ENCODE peak calls at places on chromosome 1, in nine cellular contexts. One of them, this sample, is unnamed.

GRCh38 chr1:109259674-109260557 is 10.6 kb downstream of the CELSR2 start:
- DNase-seq in ELR: no peak
- DNase-seq in activated T-cell treated with anti-CD3 and anti-CD28 coated beads, Interleukin-2, amount 50 U/mL, for 72 hours: no peak
- DNase-seq in epithelial cell of esophagus: no peak
- DNase-seq in caudate nucleus: no peak
- DNase-seq in stimulated activated CD4-positive, alpha-beta T cell treated with anti-CD3 and anti-CD28 coated beads, Interleukin-12 subunit alpha, Interleukin-12 subunit beta, amount 100 ng/mL, for 48 hours: no peak
- DNase-seq in activated naive CD8-positive, alpha-beta T cell treated with anti-CD3 and anti-CD28 coated beads for 36 hours: no peak
- DNase-seq in left ventricle myocardium superior: no peak
- DNase-seq in Peyer's patch: no peak
- DNase-seq in this sample: no peak

GRCh38 chr1:163290025-163290610 is 31.6 kb upstream of the NUF2 start:
- DNase-seq in left ventricle myocardium superior: no peak
- DNase-seq in stimulated activated CD4-positive, alpha-beta T cell treated with anti-CD3 and anti-CD28 coated beads, Interleukin-12 subunit alpha, Interleukin-12 subunit beta, amount 100 ng/mL, for 48 hours: no peak
- DNase-seq in epithelial cell of esophagus: peak
- DNase-seq in activated T-cell treated with anti-CD3 and anti-CD28 coated beads, Interleukin-2, amount 50 U/mL, for 72 hours: no peak
- DNase-seq in ELR: no peak
- DNase-seq in activated naive CD8-positive, alpha-beta T cell treated with anti-CD3 and anti-CD28 coated beads for 36 hours: no peak
- DNase-seq in Peyer's patch: no peak
- DNase-seq in caudate nucleus: no peak
- DNase-seq in this sample: no peak

GRCh38 chr1:51877434-51878306 is 857 bp downstream of the NRDC start:
- DNase-seq in ELR: peak
- DNase-seq in activated T-cell treated with anti-CD3 and anti-CD28 coated beads, Interleukin-2, amount 50 U/mL, for 72 hours: no peak
- DNase-seq in stimulated activated CD4-positive, alpha-beta T cell treated with anti-CD3 and anti-CD28 coated beads, Interleukin-12 subunit alpha, Interleukin-12 subunit beta, amount 100 ng/mL, for 48 hours: no peak
- DNase-seq in left ventricle myocardium superior: no peak
- DNase-seq in activated naive CD8-positive, alpha-beta T cell treated with anti-CD3 and anti-CD28 coated beads for 36 hours: peak
- DNase-seq in caudate nucleus: no peak
- DNase-seq in epithelial cell of esophagus: peak
- DNase-seq in Peyer's patch: peak
- DNase-seq in this sample: no peak

GRCh38 chr1:248739580-248740205 is 15.9 kb downstream of the LYPD8 start:
- DNase-seq in left ventricle myocardium superior: no peak
- DNase-seq in Peyer's patch: no peak
- DNase-seq in activated naive CD8-positive, alpha-beta T cell treated with anti-CD3 and anti-CD28 coated beads for 36 hours: no peak
- DNase-seq in activated T-cell treated with anti-CD3 and anti-CD28 coated beads, Interleukin-2, amount 50 U/mL, for 72 hours: no peak
- DNase-seq in epithelial cell of esophagus: no peak
- DNase-seq in ELR: no peak
- DNase-seq in stimulated activated CD4-positive, alpha-beta T cell treated with anti-CD3 and anti-CD28 coated beads, Interleukin-12 subunit alpha, Interleukin-12 subunit beta, amount 100 ng/mL, for 48 hours: no peak
- DNase-seq in caudate nucleus: no peak
- DNase-seq in this sample: no peak

GRCh38 chr1:167043752-167044488 is 46.3 kb downstream of the GPA33 start:
- DNase-seq in caudate nucleus: no peak
- DNase-seq in epithelial cell of esophagus: peak
- DNase-seq in stimulated activated CD4-positive, alpha-beta T cell treated with anti-CD3 and anti-CD28 coated beads, Interleukin-12 subunit alpha, Interleukin-12 subunit beta, amount 100 ng/mL, for 48 hours: peak
- DNase-seq in left ventricle myocardium superior: peak
- DNase-seq in ELR: peak
- DNase-seq in Peyer's patch: peak
- DNase-seq in activated naive CD8-positive, alpha-beta T cell treated with anti-CD3 and anti-CD28 coated beads for 36 hours: peak
- DNase-seq in activated T-cell treated with anti-CD3 and anti-CD28 coated beads, Interleukin-2, amount 50 U/mL, for 72 hours: peak
- DNase-seq in this sample: no peak

GRCh38 chr1:64550505-64550904 is 80.6 kb downstream of the CACHD1 start:
- DNase-seq in activated T-cell treated with anti-CD3 and anti-CD28 coated beads, Interleukin-2, amount 50 U/mL, for 72 hours: peak
- DNase-seq in left ventricle myocardium superior: no peak
- DNase-seq in activated naive CD8-positive, alpha-beta T cell treated with anti-CD3 and anti-CD28 coated beads for 36 hours: no peak
- DNase-seq in caudate nucleus: no peak
- DNase-seq in ELR: no peak
- DNase-seq in epithelial cell of esophagus: peak
- DNase-seq in Peyer's patch: no peak
- DNase-seq in stimulated activated CD4-positive, alpha-beta T cell treated with anti-CD3 and anti-CD28 coated beads, Interleukin-12 subunit alpha, Interleukin-12 subunit beta, amount 100 ng/mL, for 48 hours: peak
- DNase-seq in this sample: no peak

GRCh38 chr1:53266038-53266437 is 27.7 kb upstream of the MAGOH start:
- DNase-seq in caudate nucleus: no peak
- DNase-seq in epithelial cell of esophagus: peak
- DNase-seq in stimulated activated CD4-positive, alpha-beta T cell treated with anti-CD3 and anti-CD28 coated beads, Interleukin-12 subunit alpha, Interleukin-12 subunit beta, amount 100 ng/mL, for 48 hours: no peak
- DNase-seq in Peyer's patch: no peak
- DNase-seq in left ventricle myocardium superior: no peak
- DNase-seq in ELR: peak
- DNase-seq in activated T-cell treated with anti-CD3 and anti-CD28 coated beads, Interleukin-2, amount 50 U/mL, for 72 hours: no peak
- DNase-seq in activated naive CD8-positive, alpha-beta T cell treated with anti-CD3 and anti-CD28 coated beads for 36 hours: no peak
- DNase-seq in this sample: no peak

GRCh38 chr1:221439008-221439733 is 302.7 kb downstream of the DUSP10 start:
- DNase-seq in epithelial cell of esophagus: peak
- DNase-seq in caudate nucleus: no peak
- DNase-seq in activated T-cell treated with anti-CD3 and anti-CD28 coated beads, Interleukin-2, amount 50 U/mL, for 72 hours: peak
- DNase-seq in Peyer's patch: no peak
- DNase-seq in stimulated activated CD4-positive, alpha-beta T cell treated with anti-CD3 and anti-CD28 coated beads, Interleukin-12 subunit alpha, Interleukin-12 subunit beta, amount 100 ng/mL, for 48 hours: peak
- DNase-seq in activated naive CD8-positive, alpha-beta T cell treated with anti-CD3 and anti-CD28 coated beads for 36 hours: peak
- DNase-seq in ELR: peak
- DNase-seq in left ventricle myocardium superior: no peak
- DNase-seq in this sample: no peak

GRCh38 chr1:24981632-24982007 is 51.5 kb upstream of the RUNX3 start:
- DNase-seq in activated T-cell treated with anti-CD3 and anti-CD28 coated beads, Interleukin-2, amount 50 U/mL, for 72 hours: no peak
- DNase-seq in ELR: no peak
- DNase-seq in activated naive CD8-positive, alpha-beta T cell treated with anti-CD3 and anti-CD28 coated beads for 36 hours: peak
- DNase-seq in caudate nucleus: no peak
- DNase-seq in Peyer's patch: no peak
- DNase-seq in stimulated activated CD4-positive, alpha-beta T cell treated with anti-CD3 and anti-CD28 coated beads, Interleukin-12 subunit alpha, Interleukin-12 subunit beta, amount 100 ng/mL, for 48 hours: no peak
- DNase-seq in left ventricle myocardium superior: no peak
- DNase-seq in epithelial cell of esophagus: no peak
- DNase-seq in this sample: no peak

GRCh38 chr1:109267743-109268300 is 15.1 kb downstream of the PSRC1 start:
- DNase-seq in left ventricle myocardium superior: no peak
- DNase-seq in activated T-cell treated with anti-CD3 and anti-CD28 coated beads, Interleukin-2, amount 50 U/mL, for 72 hours: no peak
- DNase-seq in ELR: no peak
- DNase-seq in epithelial cell of esophagus: no peak
- DNase-seq in activated naive CD8-positive, alpha-beta T cell treated with anti-CD3 and anti-CD28 coated beads for 36 hours: no peak
- DNase-seq in caudate nucleus: no peak
- DNase-seq in stimulated activated CD4-positive, alpha-beta T cell treated with anti-CD3 and anti-CD28 coated beads, Interleukin-12 subunit alpha, Interleukin-12 subunit beta, amount 100 ng/mL, for 48 hours: no peak
- DNase-seq in Peyer's patch: no peak
- DNase-seq in this sample: no peak

GRCh38 chr1:89254658-89255287 is 17.9 kb downstream of the GBP5 start:
- DNase-seq in activated naive CD8-positive, alpha-beta T cell treated with anti-CD3 and anti-CD28 coated beads for 36 hours: no peak
- DNase-seq in activated T-cell treated with anti-CD3 and anti-CD28 coated beads, Interleukin-2, amount 50 U/mL, for 72 hours: no peak
- DNase-seq in stimulated activated CD4-positive, alpha-beta T cell treated with anti-CD3 and anti-CD28 coated beads, Interleukin-12 subunit alpha, Interleukin-12 subunit beta, amount 100 ng/mL, for 48 hours: no peak
- DNase-seq in ELR: no peak
- DNase-seq in epithelial cell of esophagus: peak
- DNase-seq in Peyer's patch: no peak
- DNase-seq in left ventricle myocardium superior: no peak
- DNase-seq in caudate nucleus: no peak
- DNase-seq in this sample: no peak

GRCh38 chr1:162678439-162678838 is 46.2 kb downstream of the DDR2 start:
- DNase-seq in stimulated activated CD4-positive, alpha-beta T cell treated with anti-CD3 and anti-CD28 coated beads, Interleukin-12 subunit alpha, Interleukin-12 subunit beta, amount 100 ng/mL, for 48 hours: no peak
- DNase-seq in left ventricle myocardium superior: no peak
- DNase-seq in activated T-cell treated with anti-CD3 and anti-CD28 coated beads, Interleukin-2, amount 50 U/mL, for 72 hours: no peak
- DNase-seq in epithelial cell of esophagus: peak
- DNase-seq in ELR: peak
- DNase-seq in Peyer's patch: no peak
- DNase-seq in caudate nucleus: no peak
- DNase-seq in activated naive CD8-positive, alpha-beta T cell treated with anti-CD3 and anti-CD28 coated beads for 36 hours: no peak
- DNase-seq in this sample: no peak

GRCh38 chr1:54016343-54017282 is 1.4 kb downstream of the LDLRAD1 start:
- DNase-seq in Peyer's patch: peak
- DNase-seq in activated T-cell treated with anti-CD3 and anti-CD28 coated beads, Interleukin-2, amount 50 U/mL, for 72 hours: no peak
- DNase-seq in stimulated activated CD4-positive, alpha-beta T cell treated with anti-CD3 and anti-CD28 coated beads, Interleukin-12 subunit alpha, Interleukin-12 subunit beta, amount 100 ng/mL, for 48 hours: no peak
- DNase-seq in caudate nucleus: no peak
- DNase-seq in epithelial cell of esophagus: peak
- DNase-seq in activated naive CD8-positive, alpha-beta T cell treated with anti-CD3 and anti-CD28 coated beads for 36 hours: no peak
- DNase-seq in ELR: peak
- DNase-seq in left ventricle myocardium superior: no peak
- DNase-seq in this sample: no peak

GRCh38 chr1:63592536-63593302 is 492 bp upstream of the PGM1 start:
- DNase-seq in left ventricle myocardium superior: no peak
- DNase-seq in caudate nucleus: no peak
- DNase-seq in Peyer's patch: no peak
- DNase-seq in epithelial cell of esophagus: peak
- DNase-seq in activated T-cell treated with anti-CD3 and anti-CD28 coated beads, Interleukin-2, amount 50 U/mL, for 72 hours: no peak
- DNase-seq in ELR: no peak
- DNase-seq in activated naive CD8-positive, alpha-beta T cell treated with anti-CD3 and anti-CD28 coated beads for 36 hours: no peak
- DNase-seq in stimulated activated CD4-positive, alpha-beta T cell treated with anti-CD3 and anti-CD28 coated beads, Interleukin-12 subunit alpha, Interleukin-12 subunit beta, amount 100 ng/mL, for 48 hours: no peak
- DNase-seq in this sample: no peak

GRCh38 chr1:177784394-177784793 is 185.5 kb downstream of the SEC16B start:
- DNase-seq in activated naive CD8-positive, alpha-beta T cell treated with anti-CD3 and anti-CD28 coated beads for 36 hours: no peak
- DNase-seq in epithelial cell of esophagus: no peak
- DNase-seq in Peyer's patch: no peak
- DNase-seq in activated T-cell treated with anti-CD3 and anti-CD28 coated beads, Interleukin-2, amount 50 U/mL, for 72 hours: no peak
- DNase-seq in ELR: no peak
- DNase-seq in stimulated activated CD4-positive, alpha-beta T cell treated with anti-CD3 and anti-CD28 coated beads, Interleukin-12 subunit alpha, Interleukin-12 subunit beta, amount 100 ng/mL, for 48 hours: no peak
- DNase-seq in left ventricle myocardium superior: no peak
- DNase-seq in caudate nucleus: no peak
- DNase-seq in this sample: no peak

GRCh38 chr1:153357853-153358690 is at the start of gene S100A9:
- DNase-seq in activated T-cell treated with anti-CD3 and anti-CD28 coated beads, Interleukin-2, amount 50 U/mL, for 72 hours: no peak
- DNase-seq in Peyer's patch: no peak
- DNase-seq in stimulated activated CD4-positive, alpha-beta T cell treated with anti-CD3 and anti-CD28 coated beads, Interleukin-12 subunit alpha, Interleukin-12 subunit beta, amount 100 ng/mL, for 48 hours: no peak
- DNase-seq in epithelial cell of esophagus: no peak
- DNase-seq in caudate nucleus: no peak
- DNase-seq in ELR: no peak
- DNase-seq in left ventricle myocardium superior: no peak
- DNase-seq in activated naive CD8-positive, alpha-beta T cell treated with anti-CD3 and anti-CD28 coated beads for 36 hours: no peak
- DNase-seq in this sample: no peak

This sample was measured in thoracic aorta.